ENCODE peak calls at places on chromosomes 7 and 10, in seven cellular contexts. D is ovary; B is PC-3; S is PC-9; V is CD4-positive, CD25-positive, alpha-beta regulatory T cell; J is tibial nerve; G is caudate nucleus. U is an unnamed sample.

GRCh38 chr7:151008511-151009323 is 15.6 kb downstream of the ATG9B start:
- DNase-seq in D (peak), B (no peak), S (no peak), V (peak), J (no peak), G (no peak), U (peak)

GRCh38 chr7:16702433-16702832 is 51.1 kb upstream of the TSPAN13 start:
- DNase-seq in D (no peak), B (no peak), S (no peak), V (no peak), J (no peak), G (no peak), U (no peak)

GRCh38 chr10:20007426-20007825 is 191.2 kb downstream of the PLXDC2 start:
- DNase-seq in D (no peak), B (peak), S (no peak), V (no peak), J (no peak), G (no peak), U (peak)

GRCh38 chr7:5758753-5759330 is 22.6 kb downstream of the RNF216 start:
- DNase-seq in D (no peak), B (no peak), S (no peak), V (no peak), J (no peak), G (no peak), U (no peak)

GRCh38 chr10:7563368-7563767 is 103.4 kb downstream of the ITIH5 start:
- DNase-seq in D (peak), B (no peak), S (no peak), V (no peak), J (no peak), G (no peak), U (no peak)

GRCh38 chr10:20551761-20552160 is 345.4 kb downstream of the NEBL start:
- DNase-seq in D (no peak), B (no peak), S (no peak), V (no peak), J (no peak), G (no peak), U (no peak)

GRCh38 chr7:124027236-124027635 is 5.6 kb downstream of the TMEM229A start:
- DNase-seq in D (no peak), B (no peak), S (no peak), V (no peak), J (no peak), G (no peak), U (no peak)

GRCh38 chr10:49700997-49701396 is 21.5 kb downstream of the C10orf53 start:
- DNase-seq in D (no peak), B (peak), S (no peak), V (no peak), J (no peak), G (no peak), U (no peak)

GRCh38 chr7:78284945-78285344 is 486.4 kb downstream of the PHTF2 start:
- DNase-seq in D (no peak), B (no peak), S (no peak), V (no peak), J (no peak), G (no peak), U (no peak)

GRCh38 chr7:139457153-139457946 is 26.1 kb downstream of the KLRG2 start:
- DNase-seq in D (no peak), B (peak), S (peak), V (no peak), J (no peak), G (no peak), U (peak)

GRCh38 chr10:110311357-110311949 is 6.7 kb upstream of the SMNDC1 start:
- DNase-seq in D (peak), B (peak), S (peak), V (peak), J (no peak), G (no peak), U (peak)

GRCh38 chr10:47336387-47337134 is 11.6 kb upstream of the RBP3 start:
- DNase-seq in D (no peak), B (no peak), S (no peak), V (peak), J (no peak), G (no peak), U (no peak)

DNA sequence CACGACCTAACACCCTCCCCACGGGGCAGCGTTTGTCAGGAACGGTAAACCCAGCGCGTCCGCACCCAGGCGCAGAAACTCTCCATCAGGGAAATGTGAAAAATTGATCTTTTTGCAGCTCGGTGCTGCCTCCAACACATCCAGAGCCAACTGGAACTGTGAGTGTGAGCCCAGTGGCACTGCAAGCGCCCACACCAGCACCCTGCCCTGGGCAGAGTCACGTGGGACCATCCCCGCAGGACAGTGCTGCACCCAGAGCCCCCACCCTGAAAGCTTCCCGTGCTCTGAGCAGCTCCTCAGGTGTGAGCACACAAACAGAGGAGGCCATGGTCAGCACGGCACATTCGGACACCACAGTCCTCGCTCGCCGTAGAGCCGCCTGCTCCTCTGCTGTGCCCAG is 330.9 kb downstream of the DNAJB6 start:
- DNase-seq in D (no peak), B (no peak), S (no peak), V (no peak), J (no peak), G (no peak), U (no peak)
- H3K27ac ChIP-seq in D (no peak), B (no peak), S (no peak), V (no peak), J (no peak), G (no peak), U (no peak)

GRCh38 chr10:74048433-74048832 is 50.5 kb downstream of the VCL start:
- DNase-seq in D (no peak), B (no peak), S (no peak), V (no peak), J (no peak), G (no peak), U (no peak)

GRCh38 chr10:74050653-74051052 is 52.7 kb downstream of the VCL start:
- DNase-seq in D (no peak), B (no peak), S (no peak), V (no peak), J (no peak), G (no peak), U (no peak)

GRCh38 chr10:74049995-74050394 is 52.1 kb downstream of the VCL start:
- DNase-seq in D (no peak), B (no peak), S (no peak), V (no peak), J (no peak), G (no peak), U (no peak)

GRCh38 chr10:74047304-74047703 is 49.4 kb downstream of the VCL start:
- DNase-seq in D (no peak), B (no peak), S (no peak), V (no peak), J (no peak), G (no peak), U (no peak)

DNA sequence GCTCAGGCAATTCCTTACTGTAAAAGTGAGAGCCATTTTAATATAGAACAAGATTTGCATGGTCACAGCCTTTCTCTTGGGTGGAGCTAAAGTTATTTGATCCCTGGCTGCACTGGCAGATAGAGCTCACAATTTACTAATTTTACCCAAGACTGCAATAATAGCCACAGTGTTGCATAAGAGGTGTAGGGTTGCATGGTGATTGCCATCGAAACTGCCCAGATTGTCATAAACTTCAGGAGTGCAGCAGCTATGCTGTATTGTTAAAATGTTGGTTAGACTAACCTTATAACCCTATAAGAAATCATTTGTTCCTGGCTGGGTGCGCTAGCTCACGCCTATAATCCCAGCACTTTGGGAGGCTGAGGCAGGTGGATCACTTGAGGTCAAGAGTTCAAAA is 50.0 kb downstream of the VCL start:
- DNase-seq in D (no peak), B (peak), S (peak), V (no peak), J (no peak), G (no peak), U (no peak)
- H3K27ac ChIP-seq in D (no peak), B (no peak), S (peak), V (no peak), J (peak), G (no peak), U (no peak)

DNA sequence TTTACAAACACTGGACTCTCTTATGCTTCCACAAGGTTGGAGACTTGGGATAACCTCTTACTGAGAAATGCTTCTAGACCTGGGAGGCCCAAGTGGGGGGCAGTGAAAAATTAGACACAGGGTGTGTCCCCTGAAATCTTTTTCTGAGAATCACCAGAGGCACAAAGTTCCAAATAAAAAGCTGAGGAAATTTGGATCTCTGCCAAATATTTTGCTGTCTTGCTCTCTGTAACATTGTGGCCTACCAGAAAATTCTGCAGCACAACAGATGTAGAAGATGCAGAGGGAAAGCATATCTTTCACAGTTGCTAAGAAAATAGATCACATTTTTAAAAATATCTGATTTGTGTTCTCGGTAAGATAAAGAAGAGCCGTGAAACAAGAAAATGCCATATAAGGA is 849.4 kb downstream of the CCSER2 start:
- DNase-seq in D (no peak), B (no peak), S (no peak), V (no peak), J (no peak), G (no peak), U (no peak)
- H3K27ac ChIP-seq in D (no peak), B (no peak), S (no peak), V (no peak), J (no peak), G (no peak), U (no peak)

GRCh38 chr7:100825760-100826545 is 1.4 kb downstream of the EPHB4 start:
- DNase-seq in D (no peak), B (peak), S (peak), V (no peak), J (no peak), G (no peak), U (peak)
- H3K27ac ChIP-seq in D (peak), B (peak), S (no peak), V (no peak), J (peak), G (no peak), U (peak)

GRCh38 chr10:123595661-123596060 is 70.5 kb upstream of the GPR26 start:
- DNase-seq in D (no peak), B (no peak), S (no peak), V (no peak), J (no peak), G (no peak), U (no peak)
- H3K27ac ChIP-seq in D (no peak), B (no peak), S (no peak), V (no peak), J (no peak), G (no peak), U (no peak)

GRCh38 chr10:3494131-3494878 is 290.7 kb downstream of the KLF6 start:
- DNase-seq in D (peak), B (no peak), S (peak), V (no peak), J (no peak), G (no peak), U (no peak)
- H3K27ac ChIP-seq in D (peak), B (no peak), S (peak), V (no peak), J (peak), G (no peak), U (no peak)

GRCh38 chr10:121077331-121077730 is 226.2 kb downstream of the WDR11 start:
- DNase-seq in D (no peak), B (no peak), S (no peak), V (no peak), J (peak), G (no peak), U (peak)

GRCh38 chr10:121079226-121079625 is 228.1 kb downstream of the WDR11 start:
- DNase-seq in D (no peak), B (no peak), S (no peak), V (no peak), J (no peak), G (no peak), U (no peak)

GRCh38 chr10:121080324-121080807 is 229.2 kb downstream of the WDR11 start:
- DNase-seq in D (no peak), B (no peak), S (no peak), V (no peak), J (no peak), G (no peak), U (no peak)

GRCh38 chr10:121078036-121078435 is 226.9 kb downstream of the WDR11 start:
- DNase-seq in D (no peak), B (peak), S (no peak), V (no peak), J (no peak), G (no peak), U (peak)

DNA sequence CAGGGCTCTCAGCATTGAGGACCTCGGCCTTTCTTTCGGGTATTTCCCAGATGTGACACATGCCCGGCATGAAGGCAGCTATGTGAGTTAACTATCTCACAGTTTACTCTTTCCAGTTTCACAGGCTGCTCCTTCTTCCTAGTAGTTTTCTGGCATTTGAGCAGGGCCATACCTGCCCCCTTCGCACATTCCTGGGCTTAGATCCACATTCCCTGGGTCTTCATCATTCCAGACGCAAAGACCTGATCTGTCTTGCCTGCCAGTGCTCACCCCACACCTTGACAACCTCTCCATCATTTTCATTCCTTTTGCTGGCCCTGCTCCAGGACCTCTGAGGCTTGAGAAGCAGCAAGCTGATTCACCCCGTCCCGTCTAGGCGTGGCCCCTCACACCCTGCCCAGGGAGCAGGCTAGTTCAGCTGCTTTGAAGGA is 227.5 kb downstream of the WDR11 start:
- DNase-seq in D (no peak), B (peak), S (no peak), V (no peak), J (no peak), G (no peak), U (peak)
- H3K27ac ChIP-seq in D (no peak), B (no peak), S (no peak), V (no peak), J (no peak), G (no peak), U (peak)

GRCh38 chr10:83122336-83122735 is 1017.0 kb upstream of the GHITM start:
- DNase-seq in D (no peak), B (no peak), S (no peak), V (no peak), J (no peak), G (no peak), U (no peak)

DNA sequence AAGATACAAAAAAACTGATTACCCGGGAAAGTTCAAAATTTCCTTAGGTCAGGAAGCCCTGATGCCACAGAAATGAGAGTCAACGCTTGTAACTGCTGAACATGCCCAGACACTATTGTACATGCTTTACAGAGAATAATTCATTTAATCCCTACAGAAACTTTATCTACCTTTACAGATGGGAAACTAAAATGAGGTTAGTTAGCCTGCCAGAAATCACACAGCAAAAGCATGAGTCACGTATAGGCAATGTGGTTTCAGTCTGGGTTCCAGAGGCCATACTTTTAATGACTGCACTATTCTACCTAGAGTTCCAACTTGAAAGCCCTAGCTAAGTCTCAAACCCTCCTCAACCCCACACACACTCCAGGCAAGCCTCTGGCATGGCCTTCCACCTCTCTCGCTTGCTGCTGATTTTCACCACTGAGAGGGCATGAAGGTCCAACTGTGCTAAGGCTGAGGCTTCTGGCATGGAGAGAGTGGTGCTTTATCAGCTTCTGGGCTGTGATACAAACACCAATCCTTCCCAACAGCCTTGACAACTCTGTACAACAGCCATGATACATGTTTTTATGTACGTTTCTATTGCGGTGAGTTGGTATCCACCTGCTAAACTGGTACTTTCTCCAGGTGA is 1011.2 kb upstream of the GHITM start:
- DNase-seq in D (no peak), B (no peak), S (no peak), V (no peak), J (no peak), G (no peak), U (peak)
- H3K27ac ChIP-seq in D (no peak), B (no peak), S (no peak), V (no peak), J (no peak), G (no peak), U (peak)

DNA sequence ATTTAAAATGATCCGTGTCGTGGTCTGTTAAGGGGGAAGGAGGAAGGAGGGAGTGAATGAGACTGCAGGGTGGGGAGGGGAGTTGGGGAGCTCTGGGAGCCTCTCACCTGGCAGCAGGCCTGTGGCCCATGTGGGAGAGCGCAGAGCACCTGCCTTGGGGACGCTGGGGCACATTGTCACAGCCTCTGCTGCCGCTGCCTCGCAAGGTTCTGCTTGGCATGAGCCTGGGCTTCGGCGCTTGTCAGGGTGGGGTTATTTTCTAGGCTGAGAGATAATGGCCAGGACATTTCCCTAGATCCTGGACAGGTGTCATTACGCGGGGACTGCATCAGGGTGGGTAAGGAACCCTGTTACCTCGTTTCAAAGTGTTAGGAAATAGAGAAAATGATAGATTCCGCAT is 2.2 kb upstream of the SUN1 start:
- DNase-seq in D (peak), B (no peak), S (no peak), V (no peak), J (no peak), G (no peak), U (no peak)
- H3K27ac ChIP-seq in D (no peak), B (peak), S (peak), V (no peak), J (peak), G (no peak), U (peak)

GRCh38 chr10:113049881-113050280 is 99.8 kb downstream of the TCF7L2 start:
- DNase-seq in D (no peak), B (no peak), S (no peak), V (no peak), J (no peak), G (no peak), U (no peak)

GRCh38 chr10:113047151-113047550 is 97.1 kb downstream of the TCF7L2 start:
- DNase-seq in D (no peak), B (no peak), S (no peak), V (no peak), J (no peak), G (no peak), U (no peak)

GRCh38 chr10:113047963-113048781 is 98.1 kb downstream of the TCF7L2 start:
- DNase-seq in D (no peak), B (no peak), S (no peak), V (no peak), J (no peak), G (no peak), U (no peak)

GRCh38 chr10:113045155-113046055 is 95.4 kb downstream of the TCF7L2 start:
- DNase-seq in D (no peak), B (peak), S (peak), V (no peak), J (no peak), G (no peak), U (peak)

DNA sequence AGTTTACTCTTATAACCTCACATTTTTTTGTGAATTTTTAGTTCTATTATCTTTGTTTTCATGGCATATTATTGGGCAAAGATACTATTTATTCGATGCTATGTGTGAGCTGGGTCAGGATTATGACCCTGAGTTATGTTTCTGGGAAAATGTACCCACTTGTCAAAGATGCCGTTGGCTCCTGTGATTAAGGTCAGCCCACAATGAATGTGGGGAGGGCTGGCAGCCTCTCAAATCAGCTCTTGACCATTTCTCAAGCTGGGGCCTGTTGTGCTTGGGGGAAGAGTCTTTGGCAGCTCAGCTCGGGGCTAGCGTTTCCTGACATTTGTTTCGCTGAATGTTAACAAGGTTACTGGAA is 97.5 kb downstream of the TCF7L2 start:
- DNase-seq in D (peak), B (no peak), S (no peak), V (no peak), J (no peak), G (no peak), U (no peak)
- H3K27ac ChIP-seq in D (no peak), B (no peak), S (no peak), V (no peak), J (peak), G (peak), U (no peak)